ENCODE peak calls at places on chromosomes 6 and 20, in six cellular contexts. V, S, G, D, T and J are unnamed samples.

GRCh38 chr20:20743511-20744169 is 31.2 kb upstream of the RALGAPA2 start:
- DNase-seq in S (peak; percentile 4), G (peak; percentile 83), V (no peak), D (no peak), T (peak; percentile 83), J (peak; percentile 84)

GRCh38 chr6:33628401-33628964 is 7.4 kb downstream of the ITPR3 start:
- DNase-seq in T (no peak), D (no peak), S (no peak), G (no peak), V (no peak), J (no peak)

GRCh38 chr6:34071111-34071883 is 74.6 kb downstream of the GRM4 start:
- DNase-seq in V (no peak), D (no peak), T (no peak), S (no peak), G (no peak), J (no peak)

GRCh38 chr6:135267085-135267484 is 86.0 kb downstream of the MYB start:
- DNase-seq in T (no peak), S (no peak), G (no peak), V (no peak), D (no peak), J (no peak)

GRCh38 chr6:2197177-2197671 is 48.2 kb downstream of the GMDS start:
- DNase-seq in D (peak; percentile 54), V (peak; percentile 42), G (no peak), T (no peak), S (no peak), J (no peak)

GRCh38 chr6:29708432-29709177 is 14.6 kb upstream of the HLA-F start:
- DNase-seq in D (no peak), V (no peak), T (no peak), G (no peak), S (peak; percentile 30), J (no peak)

GRCh38 chr6:139539852-139540251 is 165.4 kb upstream of the CITED2 start:
- DNase-seq in G (no peak), D (peak; percentile 98), T (peak; percentile 68), S (no peak), V (peak; percentile 95), J (peak; percentile 69)

GRCh38 chr20:45402946-45403345 is 5.1 kb upstream of the DBNDD2 start:
- DNase-seq in T (no peak), G (no peak), V (peak; percentile 24), D (peak; percentile 57), S (no peak), J (no peak)

GRCh38 chr6:170038717-170039116 is 252.2 kb downstream of the DLL1 start:
- DNase-seq in S (no peak), T (peak; percentile 11), D (no peak), G (no peak), V (no peak), J (peak; percentile 5)

GRCh38 chr6:3205913-3206312 is 21.5 kb downstream of the TUBB2B start:
- DNase-seq in G (no peak), V (peak; percentile 97), D (peak; percentile 65), T (no peak), S (no peak), J (no peak)

GRCh38 chr20:2476742-2477615 is 6.4 kb upstream of the SNRPB start:
- DNase-seq in D (no peak), V (no peak), T (no peak), G (no peak), S (no peak), J (no peak)

GRCh38 chr6:4776493-4776966 is 326 bp downstream of the CDYL start:
- DNase-seq in D (peak; percentile 69), S (no peak), V (no peak), T (no peak), G (peak; percentile 82), J (no peak)

GRCh38 chr6:107830060-107830459 is 5.9 kb upstream of the SCML4 start:
- DNase-seq in D (no peak), G (no peak), V (no peak), T (no peak), S (no peak), J (no peak)

GRCh38 chr20:46246527-46246926 is 61.8 kb downstream of the CDH22 start:
- DNase-seq in V (no peak), T (no peak), S (no peak), G (no peak), D (no peak), J (no peak)

GRCh38 chr6:3231213-3232016 is 4.0 kb upstream of the TUBB2B start:
- DNase-seq in T (peak; percentile 63), S (no peak), D (peak; percentile 85), G (peak; percentile 92), V (peak; percentile 67), J (peak; percentile 66)

GRCh38 chr6:108838101-108838717 is 10.0 kb upstream of the ARMC2 start:
- DNase-seq in S (no peak), T (no peak), V (no peak), G (peak; percentile 79), D (peak; percentile 29), J (no peak)

GRCh38 chr6:7671581-7671980 is 54.3 kb upstream of the BMP6 start:
- DNase-seq in V (peak; percentile 11), G (no peak), T (no peak), S (no peak), D (no peak), J (no peak)

GRCh38 chr6:108002365-108003221 is 44.6 kb upstream of the SEC63 start:
- DNase-seq in V (peak; percentile 11), D (peak; percentile 42), G (peak; percentile 12), T (no peak), S (no peak), J (no peak)

GRCh38 chr20:62716198-62716940 is 7.7 kb downstream of the NTSR1 start:
- DNase-seq in S (no peak), V (no peak), G (no peak), T (no peak), D (peak; percentile 38), J (peak; percentile 17)

GRCh38 chr6:19804362-19805145 is 32.6 kb upstream of the ID4 start:
- DNase-seq in T (peak; percentile 97), G (peak; percentile 98), D (peak; percentile 96), S (peak; percentile 39), V (peak; percentile 96), J (peak; percentile 98)

GRCh38 chr6:15026832-15027231 is 219.0 kb upstream of the JARID2 start:
- DNase-seq in D (no peak), S (no peak), G (no peak), T (no peak), V (peak; percentile 57), J (no peak)

GRCh38 chr6:5550631-5551030 is 289.3 kb downstream of the FARS2 start:
- DNase-seq in D (peak; percentile 35), T (no peak), S (no peak), V (no peak), G (no peak), J (no peak)

GRCh38 chr6:37105782-37106137 is 64.2 kb upstream of the PIM1 start:
- DNase-seq in D (no peak), S (no peak), G (no peak), T (no peak), V (no peak), J (no peak)

GRCh38 chr6:225121-225721 is 67.1 kb upstream of the DUSP22 start:
- DNase-seq in T (no peak), V (no peak), D (peak; percentile 12), G (no peak), S (peak; percentile 65), J (no peak)

GRCh38 chr6:139820191-139820590 is 445.7 kb upstream of the CITED2 start:
- DNase-seq in D (peak; percentile 76), S (no peak), G (no peak), V (peak; percentile 29), T (no peak), J (no peak)

GRCh38 chr6:42509765-42510164 is 54.1 kb upstream of the UBR2 start:
- DNase-seq in D (no peak), V (no peak), S (no peak), T (no peak), G (no peak), J (no peak)